ENCODE peak calls at places on chromosome 5, in five cellular contexts. M is adrenal gland; Z is CD4-positive, alpha-beta memory T cell; K is breast epithelium; N is body of pancreas. T is an unnamed sample.

GRCh38 chr5:3009605-3010004 is 258.1 kb upstream of the IRX2 start:
- DNase-seq in M (no peak), Z (no peak), K (no peak), N (no peak), T (no peak)

GRCh38 chr5:139705655-139706587 is 57.8 kb downstream of the CXXC5 start:
- DNase-seq in M (no peak), Z (no peak), K (no peak), N (no peak), T (no peak)

GRCh38 chr5:137393196-137393993 is 105.7 kb downstream of the SPOCK1 start:
- DNase-seq in M (peak; percentile 22), Z (no peak), K (no peak), N (no peak), T (no peak)

GRCh38 chr5:176888016-176888864 is 10.9 kb downstream of the HK3 start:
- DNase-seq in M (no peak), Z (no peak), K (peak; percentile 31), N (no peak), T (no peak)

GRCh38 chr5:102713682-102714231 is 41.3 kb upstream of the PAM start:
- DNase-seq in M (no peak), Z (no peak), K (no peak), N (no peak), T (no peak)

GRCh38 chr5:32541241-32541640 is 44.1 kb upstream of the SUB1 start:
- DNase-seq in M (no peak), Z (no peak), K (no peak), N (no peak), T (no peak)

GRCh38 chr5:37120270-37120669 is 128.9 kb downstream of the CPLANE1 start:
- DNase-seq in M (no peak), Z (no peak), K (no peak), N (no peak), T (no peak)

GRCh38 chr5:84229045-84229444 is 155.6 kb downstream of the EDIL3 start:
- DNase-seq in M (no peak), Z (no peak), K (no peak), N (no peak), T (no peak)

GRCh38 chr5:77167695-77168111 is 42.8 kb upstream of the PDE8B start:
- DNase-seq in M (no peak), Z (no peak), K (no peak), N (no peak), T (no peak)

GRCh38 chr5:172834570-172835245 is 657 bp downstream of the ERGIC1 start:
- DNase-seq in M (peak; percentile 39), Z (no peak), K (no peak), N (peak; percentile 43), T (no peak)

GRCh38 chr5:38468978-38469706 is 87.3 kb downstream of the LIFR start:
- DNase-seq in M (no peak), Z (no peak), K (no peak), N (peak; percentile 36), T (no peak)
- H3K4me3 ChIP-seq in M (no peak overlapping the region), Z (no peak overlapping the region), K (no peak overlapping the region), N (no peak overlapping the region), T (no peak overlapping the region)

DNA sequence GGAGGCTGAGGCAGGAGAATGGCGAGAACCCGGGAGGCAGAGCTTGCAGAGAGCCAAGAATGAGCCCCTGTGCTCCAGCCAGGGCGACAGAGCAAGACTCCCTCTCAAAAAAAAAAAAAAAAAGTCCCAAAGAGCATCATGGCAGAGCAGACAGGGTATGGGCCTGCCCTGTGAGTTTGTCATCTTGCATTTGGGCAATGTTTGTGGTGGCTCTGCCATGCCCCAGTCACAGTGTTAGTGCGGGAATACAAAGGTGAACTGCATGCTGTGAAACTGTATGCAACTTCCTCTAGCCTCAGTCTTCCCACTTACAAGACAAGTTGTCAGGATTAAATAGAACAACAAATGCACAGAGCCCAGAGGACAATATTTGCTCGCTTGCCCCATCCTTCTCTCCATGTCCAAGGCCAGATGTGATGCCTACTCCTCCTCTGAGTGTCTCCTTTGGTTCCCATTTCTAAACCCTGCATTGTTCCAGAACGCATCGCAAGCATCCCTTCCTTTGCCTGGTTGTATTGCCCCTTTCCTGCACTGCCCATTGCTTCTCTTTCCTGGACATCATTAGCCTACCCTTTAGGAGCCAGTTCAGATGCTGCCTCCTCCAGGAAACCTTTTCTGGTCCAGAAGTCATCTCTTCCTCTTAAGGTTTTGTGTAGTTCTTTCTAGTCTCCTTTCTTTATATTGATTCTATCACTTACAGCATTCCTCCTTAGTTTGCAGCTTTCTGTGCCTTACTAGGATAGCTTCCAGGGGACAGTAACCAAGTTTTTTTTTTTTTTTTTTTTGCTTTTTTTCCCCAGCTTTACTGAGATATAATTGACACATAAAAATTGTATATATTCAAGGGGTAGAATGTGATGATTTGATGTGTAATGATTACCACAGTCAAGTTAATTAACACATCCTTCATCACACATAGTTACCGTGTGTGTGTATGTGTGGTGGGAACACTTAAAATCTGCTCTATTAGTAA is 69.0 kb upstream of the TNFAIP8 start:
- DNase-seq in M (no peak), Z (no peak), K (no peak), N (no peak), T (no peak)
- H3K4me3 ChIP-seq in M (no peak overlapping the region), Z (peak overlapping the region; percentile 38), K (no peak overlapping the region), N (no peak overlapping the region), T (peak overlapping the region; percentile 45)

GRCh38 chr5:95543017-95543705 is 11.6 kb downstream of the SKIC3 start:
- DNase-seq in M (no peak), Z (no peak), K (no peak), N (no peak), T (no peak)
- H3K4me3 ChIP-seq in M (no peak overlapping the region), Z (no peak overlapping the region), K (no peak overlapping the region), N (no peak overlapping the region), T (no peak overlapping the region)

GRCh38 chr5:120465281-120465961 is 1.3 kb downstream of the PRR16 start:
- DNase-seq in M (peak; percentile 11), Z (no peak), K (no peak), N (peak; percentile 38), T (no peak)
- H3K4me3 ChIP-seq in M (no peak overlapping the region), Z (no peak overlapping the region), K (peak overlapping the region; percentile 62), N (peak overlapping the region; percentile 11), T (no peak overlapping the region)

DNA sequence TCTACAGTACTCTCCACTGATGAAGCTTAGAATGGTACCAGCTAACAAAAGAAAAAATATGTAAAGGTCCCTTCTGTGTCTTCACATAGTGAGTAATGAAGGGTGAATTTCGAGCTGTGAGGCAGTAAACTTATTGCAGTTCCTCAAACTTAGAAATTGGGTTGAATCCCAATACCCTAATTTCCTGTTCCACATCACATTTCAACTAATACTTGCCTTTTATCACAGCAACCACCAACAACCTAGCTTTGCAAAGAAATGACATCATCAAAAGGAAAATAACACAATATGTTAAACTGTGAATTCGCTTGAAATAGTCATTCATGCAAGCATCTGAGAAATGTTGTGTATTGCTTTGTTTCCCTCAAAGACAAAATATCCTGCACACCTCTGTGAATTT is 9.4 kb upstream of the TNFAIP8 start:
- DNase-seq in M (no peak), Z (no peak), K (no peak), N (no peak), T (no peak)
- H3K4me3 ChIP-seq in M (no peak overlapping the region), Z (peak overlapping the region; percentile 8), K (no peak overlapping the region), N (no peak overlapping the region), T (no peak overlapping the region)